ENCODE peak calls at places on chromosomes 11 and 22, in five cellular contexts. H is AML-193, P is DND-41, E is non-pigmented ciliary epithelial cell, S is Right ventricle myocardium superior. R is an unnamed sample.

GRCh38 chr22:28874061-28874460 is 9.3 kb upstream of the ZNRF3 start:
- DNase-seq in H (no peak), P (no peak), E (no peak), S (no peak), R (no peak)

GRCh38 chr11:108698844-108699642 is 34.2 kb downstream of the DDX10 start:
- DNase-seq in H (no peak), P (no peak), E (no peak), S (no peak), R (no peak)

GRCh38 chr11:123521930-123522329 is 91.9 kb downstream of the GRAMD1B start:
- DNase-seq in H (no peak), P (no peak), E (no peak), S (no peak), R (no peak)

GRCh38 chr22:49086606-49087157 is 741.0 kb downstream of the BRD1 start:
- DNase-seq in H (no peak), P (no peak), E (no peak), S (no peak), R (no peak)

GRCh38 chr11:35619754-35620640 is 1.7 kb downstream of the FJX1 start:
- DNase-seq in H (no peak), P (no peak), E (no peak), S (peak), R (no peak)

GRCh38 chr22:23157560-23158515 is 12.6 kb downstream of the RAB36 start:
- DNase-seq in H (no peak), P (no peak), E (no peak), S (no peak), R (no peak)

GRCh38 chr11:68168694-68169093 is 44.4 kb downstream of the KMT5B start:
- DNase-seq in H (no peak), P (no peak), E (no peak), S (no peak), R (no peak)

GRCh38 chr11:95863486-95864140 is 60.3 kb downstream of the MTMR2 start:
- DNase-seq in H (no peak), P (no peak), E (peak), S (no peak), R (no peak)

GRCh38 chr11:94020777-94021615 is at the start of gene HEPHL1:
- DNase-seq in H (no peak), P (no peak), E (no peak), S (no peak), R (no peak)

GRCh38 chr11:9726313-9727022 is 62.6 kb downstream of the SWAP70 start:
- DNase-seq in H (no peak), P (no peak), E (peak), S (no peak), R (no peak)

GRCh38 chr11:17612221-17613188 is 65.4 kb downstream of the OTOG start:
- DNase-seq in H (no peak), P (no peak), E (no peak), S (no peak), R (no peak)

GRCh38 chr11:44207292-44207691 is 102.6 kb downstream of the ALX4 start:
- DNase-seq in H (no peak), P (no peak), E (no peak), S (no peak), R (no peak)

GRCh38 chr11:78560826-78561484 is 13.7 kb downstream of the NARS2 start:
- DNase-seq in H (no peak), P (peak), E (no peak), S (no peak), R (no peak)

GRCh38 chr22:37379085-37379484 is 48.2 kb downstream of the ELFN2 start:
- DNase-seq in H (no peak), P (no peak), E (no peak), S (no peak), R (no peak)

GRCh38 chr11:110377451-110377850 is 52.3 kb upstream of the FDX1 start:
- DNase-seq in H (no peak), P (no peak), E (no peak), S (no peak), R (no peak)

GRCh38 chr11:111098091-111098490 is 147.4 kb upstream of the POU2AF2 start:
- DNase-seq in H (no peak), P (no peak), E (no peak), S (no peak), R (no peak)

GRCh38 chr11:106231591-106231990 is 154.1 kb downstream of the AASDHPPT start:
- DNase-seq in H (no peak), P (no peak), E (no peak), S (no peak), R (no peak)

GRCh38 chr11:2789791-2790580 is 90.2 kb upstream of the KCNQ1OT1 start:
- DNase-seq in H (no peak), P (no peak), E (no peak), S (peak), R (no peak)

GRCh38 chr11:69280994-69281393 is 13.0 kb upstream of the MYEOV start:
- DNase-seq in H (no peak), P (no peak), E (peak), S (no peak), R (no peak)

GRCh38 chr11:111793863-111794262 is 27.7 kb upstream of the PPP2R1B start:
- DNase-seq in H (no peak), P (no peak), E (no peak), S (no peak), R (no peak)

GRCh38 chr11:1351278-1351937 is 38.3 kb upstream of the BRSK2 start:
- DNase-seq in H (no peak), P (no peak), E (no peak), S (no peak), R (no peak)

GRCh38 chr11:134792044-134792443 is 380.0 kb upstream of the B3GAT1 start:
- DNase-seq in H (no peak), P (no peak), E (no peak), S (no peak), R (no peak)

GRCh38 chr11:107043242-107043991 is 25.1 kb upstream of the GUCY1A2 start:
- DNase-seq in H (no peak), P (no peak), E (peak), S (no peak), R (no peak)

GRCh38 chr11:58243954-58244353 is 15.2 kb upstream of the OR10Q1 start:
- DNase-seq in H (no peak), P (no peak), E (no peak), S (no peak), R (no peak)

GRCh38 chr22:32531955-32532818 is 57.6 kb downstream of the FBXO7 start:
- DNase-seq in H (no peak), P (no peak), E (peak), S (peak), R (no peak)

GRCh38 chr22:20905415-20906386 is 11.5 kb upstream of the CRKL start:
- DNase-seq in H (no peak), P (no peak), E (no peak), S (no peak), R (no peak)

GRCh38 chr11:10651579-10652361 is 41.8 kb downstream of the IRAG1 start:
- DNase-seq in H (no peak), P (no peak), E (no peak), S (no peak), R (no peak)

GRCh38 chr11:57345555-57346151 is 7.5 kb downstream of the P2RX3 start:
- DNase-seq in H (peak), P (peak), E (no peak), S (peak), R (peak)

GRCh38 chr11:111525456-111525855 is 10.9 kb downstream of the HOATZ start:
- DNase-seq in H (no peak), P (no peak), E (no peak), S (no peak), R (no peak)

GRCh38 chr11:12773591-12773990 is 99.4 kb downstream of the TEAD1 start:
- DNase-seq in H (no peak), P (no peak), E (no peak), S (no peak), R (no peak)

GRCh38 chr11:124961972-124962609 is 8.1 kb downstream of the CCDC15 start:
- DNase-seq in H (peak), P (peak), E (peak), S (no peak), R (no peak)

GRCh38 chr11:129117595-129118350 is 74.4 kb downstream of the ARHGAP32 start:
- DNase-seq in H (peak), P (peak), E (peak), S (no peak), R (peak)

R was measured in T-cell.